ENCODE peak calls at places on chromosome 21, in six cellular contexts. L is mesothelial cell of epicardium, J is NCI-H226, A is NCI-H1105 treated with DMSO at 0.1 percent for 48 hours, U is EL, F is SIG-M5. I is an unnamed sample.
A peak's percentile ranks its signal among the peaks of the same experiment; 100 is the strongest.

GRCh38 chr21:42636535-42636914 is 16.9 kb upstream of the PDE9A start:
- DNase-seq in L (no peak), A (no peak), F (no peak), U (peak; percentile 30), J (peak; percentile 47), I (peak; percentile 92)

GRCh38 chr21:35563885-35564451 is 496.4 kb downstream of the SETD4 start:
- DNase-seq in J (no peak), U (peak; percentile 91), L (no peak), A (peak; percentile 17), F (no peak), I (peak; percentile 95)

GRCh38 chr21:37916795-37917142 is 512 bp upstream of the KCNJ6 start:
- DNase-seq in A (no peak), J (no peak), F (no peak), L (no peak), U (peak; percentile 29), I (peak; percentile 50)

GRCh38 chr21:32328595-32328994 is 29.9 kb downstream of the MRAP start:
- DNase-seq in L (no peak), F (no peak), A (no peak), J (no peak), U (no peak), I (peak; percentile 79)

GRCh38 chr21:43882952-43883492 is 18.0 kb downstream of the AGPAT3 start:
- DNase-seq in J (no peak), U (no peak), A (no peak), F (no peak), L (no peak), I (no peak)

GRCh38 chr21:35342440-35342839 is 293.3 kb upstream of the RUNX1 start:
- DNase-seq in U (no peak), L (no peak), A (no peak), F (peak; percentile 15), J (no peak), I (no peak)

GRCh38 chr21:27329255-27329851 is 362.5 kb upstream of the ADAMTS5 start:
- DNase-seq in J (no peak), F (no peak), A (no peak), U (no peak), L (no peak), I (peak; percentile 68)

GRCh38 chr21:33021667-33022066 is 4.1 kb upstream of the OLIG2 start:
- DNase-seq in L (no peak), F (no peak), U (no peak), A (no peak), J (no peak), I (no peak)

GRCh38 chr21:27586326-27586725 is 619.4 kb upstream of the ADAMTS5 start:
- DNase-seq in J (no peak), U (no peak), F (no peak), A (no peak), L (no peak), I (peak; percentile 8)

GRCh38 chr21:46216132-46216747 is 12.3 kb downstream of the LSS start:
- DNase-seq in J (no peak), L (no peak), F (no peak), U (no peak), A (no peak), I (no peak)

GRCh38 chr21:41926068-41926806 is 27.6 kb downstream of the C2CD2 start:
- DNase-seq in L (no peak), J (no peak), U (peak; percentile 45), A (no peak), F (no peak), I (peak; percentile 83)

GRCh38 chr21:29206445-29206844 is 76.0 kb downstream of the MAP3K7CL start:
- DNase-seq in A (no peak), U (no peak), J (no peak), F (no peak), L (no peak), I (no peak)

GRCh38 chr21:15943009-15943666 is 213.4 kb downstream of the USP25 start:
- DNase-seq in L (no peak), A (no peak), F (no peak), U (peak; percentile 15), J (no peak), I (no peak)

GRCh38 chr21:32456497-32456918 is 44.0 kb downstream of the EVA1C start:
- DNase-seq in U (peak; percentile 62), J (peak; percentile 74), L (no peak), F (no peak), A (no peak), I (no peak)

GRCh38 chr21:45505416-45506021 is 36.7 kb downstream of the SLC19A1 start:
- DNase-seq in U (no peak), F (no peak), J (no peak), A (peak; percentile 28), L (no peak), I (no peak)

GRCh38 chr21:29155118-29155932 is 24.9 kb downstream of the MAP3K7CL start:
- DNase-seq in A (no peak), J (peak; percentile 91), U (peak; percentile 82), L (no peak), F (no peak), I (no peak)

GRCh38 chr21:38699048-38699447 is 106.7 kb upstream of the ETS2 start:
- DNase-seq in F (no peak), L (no peak), A (no peak), J (no peak), U (no peak), I (no peak)

GRCh38 chr21:39568380-39568779 is 44.4 kb upstream of the B3GALT5 start:
- DNase-seq in L (no peak), F (no peak), A (no peak), U (no peak), J (no peak), I (no peak)

GRCh38 chr21:20004353-20004752 is 993.9 kb upstream of the NCAM2 start:
- DNase-seq in U (no peak), J (peak; percentile 43), A (no peak), L (no peak), F (no peak), I (peak; percentile 74)

GRCh38 chr21:42850463-42850862 is 28.9 kb downstream of the WDR4 start:
- DNase-seq in J (no peak), F (no peak), L (no peak), A (no peak), U (no peak), I (no peak)

GRCh38 chr21:41677671-41678015 is 89.2 kb downstream of the RIPK4 start:
- DNase-seq in U (no peak), J (no peak), F (no peak), L (no peak), A (peak; percentile 54), I (no peak)

GRCh38 chr21:38938343-38938742 is 132.6 kb downstream of the ETS2 start:
- DNase-seq in F (no peak), U (peak; percentile 54), L (no peak), A (peak; percentile 57), J (no peak), I (peak; percentile 74)

GRCh38 chr21:37208741-37209225 is 58.4 kb downstream of the VPS26C start:
- DNase-seq in U (no peak), J (no peak), L (no peak), A (no peak), F (no peak), I (no peak)

GRCh38 chr21:32599146-32599925 is 12.8 kb downstream of the CFAP298 start:
- DNase-seq in F (no peak), J (no peak), L (no peak), A (no peak), U (no peak), I (no peak)

GRCh38 chr21:28068455-28069358 is 924.0 kb downstream of the LTN1 start:
- DNase-seq in A (no peak), U (no peak), F (no peak), L (no peak), J (no peak), I (no peak)

GRCh38 chr21:43880111-43880985 is 15.3 kb downstream of the AGPAT3 start:
- DNase-seq in F (no peak), A (no peak), J (no peak), L (no peak), U (peak; percentile 45), I (peak; percentile 26)

GRCh38 chr21:23152130-23152529 is 2153.9 kb downstream of the NCAM2 start:
- DNase-seq in F (no peak), L (no peak), U (no peak), J (no peak), A (peak; percentile 13), I (no peak)

GRCh38 chr21:45353200-45353599 is 51.8 kb upstream of the COL18A1 start:
- DNase-seq in J (no peak), U (no peak), A (no peak), F (no peak), L (no peak), I (peak; percentile 51)

GRCh38 chr21:36738489-36739126 is 39.7 kb downstream of the SIM2 start:
- DNase-seq in L (no peak), F (no peak), U (no peak), A (no peak), J (no peak), I (no peak)

GRCh38 chr21:43981871-43982210 is 30.3 kb upstream of the TRAPPC10 start:
- DNase-seq in L (no peak), A (no peak), U (no peak), F (no peak), J (no peak), I (no peak)

GRCh38 chr21:43864313-43864805 is 664 bp upstream of the AGPAT3 start:
- DNase-seq in J (peak; percentile 32), F (no peak), A (peak; percentile 50), U (peak; percentile 29), L (no peak), I (peak; percentile 30)

GRCh38 chr21:33857846-33858671 is 57.5 kb downstream of the ATP5PO start:
- DNase-seq in J (no peak), A (no peak), L (no peak), F (no peak), U (no peak), I (no peak)

GRCh38 chr21:46569071-46569470 is 35.8 kb downstream of the S100B start:
- DNase-seq in J (no peak), U (no peak), F (no peak), A (no peak), L (no peak), I (peak; percentile 9)

GRCh38 chr21:38171723-38172344 is 85.0 kb upstream of the KCNJ15 start:
- DNase-seq in L (no peak), F (no peak), U (peak; percentile 90), A (no peak), J (peak; percentile 51), I (peak; percentile 84)

GRCh38 chr21:15506086-15506485 is 223.7 kb upstream of the USP25 start:
- DNase-seq in F (no peak), U (no peak), A (no peak), J (no peak), L (no peak), I (no peak)